ENCODE peak calls at places on chromosomes 7 and 10, in ten cellular contexts. H is retina; K is A172; E is choroid plexus epithelial cell; T is mucosa of descending colon; G is SK-N-SH; O is stimulated activated naive B cell treated with anti-CD40 and anti-IgM and Interleukin-4, amounts not matched to agents 10 μg/mL and 1 μg/mL and 100 μg/mL, for 72 hours; V is sciatic nerve; J is cardiac fibroblast; Y is RPMI8226. X is an unnamed sample.

GRCh38 chr10:132713421-132714095 is 72.4 kb downstream of the NKX6-2 start:
- DNase-seq in H (no peak), K (no peak), E (no peak), T (no peak), G (no peak), O (no peak), V (peak), J (no peak), Y (no peak), X (peak)

GRCh38 chr7:151245360-151246160 is 2.9 kb downstream of the SMARCD3 start:
- DNase-seq in H (peak), K (no peak), E (no peak), T (no peak), G (peak), O (no peak), V (no peak), J (peak), Y (peak), X (no peak)

GRCh38 chr7:45581271-45581780 is 7.2 kb downstream of the ADCY1 start:
- DNase-seq in H (no peak), K (no peak), E (no peak), T (no peak), G (no peak), O (no peak), V (peak), J (no peak), Y (no peak), X (peak)

GRCh38 chr7:39313958-39314357 is 252.2 kb upstream of the YAE1 start:
- DNase-seq in H (no peak), K (no peak), E (no peak), T (no peak), G (no peak), O (no peak), V (no peak), J (no peak), Y (no peak), X (no peak)

GRCh38 chr10:1107679-1108078 is 51.5 kb downstream of the WDR37 start:
- DNase-seq in H (no peak), K (no peak), E (no peak), T (peak), G (no peak), O (no peak), V (peak), J (no peak), Y (no peak), X (no peak)

GRCh38 chr10:71084061-71084817 is 128.1 kb upstream of the UNC5B start:
- DNase-seq in H (peak), K (no peak), E (no peak), T (no peak), G (no peak), O (no peak), V (peak), J (no peak), Y (no peak), X (peak)

GRCh38 chr7:98051118-98051744 is 55.4 kb upstream of the LMTK2 start:
- DNase-seq in H (peak), K (no peak), E (no peak), T (peak), G (peak), O (peak), V (no peak), J (no peak), Y (peak), X (no peak)

GRCh38 chr7:115068220-115068619 is 146.3 kb downstream of the MDFIC start:
- DNase-seq in H (no peak), K (no peak), E (no peak), T (no peak), G (no peak), O (no peak), V (no peak), J (no peak), Y (no peak), X (no peak)

GRCh38 chr7:158611541-158611940 is 23.9 kb upstream of the PTPRN2 start:
- DNase-seq in H (no peak), K (no peak), E (no peak), T (no peak), G (no peak), O (no peak), V (no peak), J (no peak), Y (no peak), X (no peak)

GRCh38 chr7:100673942-100674431 is 447 bp downstream of the GNB2 start:
- DNase-seq in H (no peak), K (peak), E (peak), T (peak), G (peak), O (no peak), V (no peak), J (no peak), Y (peak), X (no peak)

GRCh38 chr10:133308431-133309110 is at the start of the genes TUBGCP2 and ZNF511:
- DNase-seq in H (peak), K (peak), E (peak), T (peak), G (peak), O (peak), V (peak), J (peak), Y (peak), X (peak)

GRCh38 chr10:88932539-88933256 is 19.9 kb downstream of the ACTA2 start:
- DNase-seq in H (peak), K (peak), E (peak), T (peak), G (peak), O (peak), V (no peak), J (peak), Y (peak), X (peak)

GRCh38 chr10:52652431-52653220 is 120.0 kb downstream of the MBL2 start:
- DNase-seq in H (peak), K (peak), E (no peak), T (no peak), G (no peak), O (no peak), V (no peak), J (peak), Y (no peak), X (no peak)

GRCh38 chr7:94298943-94299342 is 95.8 kb upstream of the COL1A2 start:
- DNase-seq in H (no peak), K (no peak), E (peak), T (no peak), G (no peak), O (no peak), V (no peak), J (peak), Y (no peak), X (no peak)

GRCh38 chr10:124390788-124391187 is 27.9 kb downstream of the OAT start:
- DNase-seq in H (no peak), K (no peak), E (no peak), T (no peak), G (no peak), O (no peak), V (peak), J (no peak), Y (no peak), X (no peak)

GRCh38 chr7:73815436-73815835 is 15.4 kb upstream of the CLDN4 start:
- DNase-seq in H (no peak), K (no peak), E (no peak), T (no peak), G (no peak), O (no peak), V (no peak), J (no peak), Y (no peak), X (peak)

GRCh38 chr7:145876376-145876775 is 240.2 kb upstream of the CNTNAP2 start:
- DNase-seq in H (no peak), K (no peak), E (no peak), T (no peak), G (no peak), O (no peak), V (no peak), J (no peak), Y (no peak), X (no peak)

GRCh38 chr7:132865766-132866531 is 215.9 kb downstream of the CHCHD3 start:
- DNase-seq in H (no peak), K (no peak), E (peak), T (no peak), G (no peak), O (no peak), V (no peak), J (peak), Y (no peak), X (no peak)

GRCh38 chr7:39609084-39609461 is 14.3 kb upstream of the RALA start:
- DNase-seq in H (peak), K (peak), E (peak), T (no peak), G (peak), O (no peak), V (no peak), J (peak), Y (no peak), X (no peak)

GRCh38 chr7:106626376-106627293 is 34.3 kb downstream of the CCDC71L start:
- DNase-seq in H (no peak), K (no peak), E (no peak), T (peak), G (no peak), O (no peak), V (no peak), J (no peak), Y (no peak), X (no peak)

GRCh38 chr10:29132821-29133156 is 156.1 kb upstream of the LYZL1 start:
- DNase-seq in H (no peak), K (peak), E (no peak), T (no peak), G (no peak), O (no peak), V (no peak), J (no peak), Y (no peak), X (no peak)

GRCh38 chr10:130484131-130484911 is 348.1 kb downstream of the GLRX3 start:
- DNase-seq in H (no peak), K (no peak), E (no peak), T (no peak), G (no peak), O (no peak), V (no peak), J (no peak), Y (no peak), X (no peak)

GRCh38 chr10:48945441-48946143 is 6.0 kb upstream of the LRRC18 start:
- DNase-seq in H (no peak), K (no peak), E (no peak), T (peak), G (no peak), O (no peak), V (no peak), J (no peak), Y (no peak), X (peak)

GRCh38 chr7:4202954-4203353 is 479.1 kb upstream of the FOXK1 start:
- DNase-seq in H (no peak), K (no peak), E (no peak), T (no peak), G (no peak), O (no peak), V (no peak), J (no peak), Y (no peak), X (no peak)

GRCh38 chr10:77961668-77962067 is 35.1 kb upstream of the DLG5 start:
- DNase-seq in H (no peak), K (no peak), E (no peak), T (no peak), G (no peak), O (no peak), V (no peak), J (no peak), Y (no peak), X (no peak)

GRCh38 chr10:43197834-43198681 is 59.8 kb downstream of the CSGALNACT2 start:
- DNase-seq in H (peak), K (no peak), E (peak), T (peak), G (peak), O (no peak), V (peak), J (no peak), Y (peak), X (no peak)

GRCh38 chr7:149838992-149839408 is 825 bp downstream of the ZNF862 start:
- DNase-seq in H (no peak), K (peak), E (no peak), T (no peak), G (peak), O (no peak), V (peak), J (peak), Y (no peak), X (no peak)

GRCh38 chr7:42283553-42283952 is 46.5 kb upstream of the GLI3 start:
- DNase-seq in H (no peak), K (no peak), E (no peak), T (no peak), G (no peak), O (no peak), V (no peak), J (peak), Y (no peak), X (no peak)

GRCh38 chr7:1598286-1598685 is 28.5 kb upstream of the PSMG3 start:
- DNase-seq in H (no peak), K (no peak), E (no peak), T (no peak), G (peak), O (no peak), V (no peak), J (no peak), Y (no peak), X (no peak)

GRCh38 chr7:105652359-105652993 is 71.2 kb upstream of the EFCAB10 start:
- DNase-seq in H (peak), K (peak), E (peak), T (peak), G (peak), O (peak), V (peak), J (peak), Y (peak), X (peak)

GRCh38 chr10:43955002-43955596 is 306.4 kb upstream of the ZNF32 start:
- DNase-seq in H (no peak), K (no peak), E (no peak), T (no peak), G (no peak), O (no peak), V (no peak), J (no peak), Y (no peak), X (peak)

GRCh38 chr10:32961892-32962369 is 3.9 kb upstream of the ITGB1 start:
- DNase-seq in H (no peak), K (peak), E (peak), T (no peak), G (no peak), O (no peak), V (no peak), J (peak), Y (no peak), X (no peak)

GRCh38 chr10:28120795-28121194 is 121.9 kb upstream of the ODAD2 start:
- DNase-seq in H (no peak), K (no peak), E (no peak), T (no peak), G (no peak), O (no peak), V (no peak), J (no peak), Y (no peak), X (no peak)

GRCh38 chr10:108615576-108616320 is 1307.6 kb downstream of the XPNPEP1 start:
- DNase-seq in H (no peak), K (no peak), E (no peak), T (no peak), G (no peak), O (no peak), V (no peak), J (no peak), Y (no peak), X (no peak)

GRCh38 chr10:9762966-9763656 is 1254.6 kb upstream of the CELF2 start:
- DNase-seq in H (no peak), K (no peak), E (peak), T (no peak), G (no peak), O (no peak), V (no peak), J (peak), Y (no peak), X (no peak)

GRCh38 chr10:88880287-88881094 is 446 bp downstream of the STAMBPL1 start:
- DNase-seq in H (peak), K (peak), E (peak), T (peak), G (peak), O (peak), V (peak), J (peak), Y (peak), X (peak)

GRCh38 chr10:112565434-112566053 is 118.5 kb downstream of the VTI1A start:
- DNase-seq in H (peak), K (peak), E (peak), T (peak), G (peak), O (no peak), V (no peak), J (peak), Y (peak), X (no peak)